ENCODE peak calls at places on chromosomes 12 and 14, in eight cellular contexts. M, I, S, E, O, W, K and G are unnamed samples.

GRCh38 chr12:100058482-100059029 is 73.8 kb upstream of the ANKS1B start:
- DNase-seq in M (peak), I (peak), S (no peak), E (no peak), O (peak), W (no peak), K (no peak), G (no peak)

GRCh38 chr12:64682572-64683277 is 72.4 kb downstream of the RASSF3 start:
- DNase-seq in M (peak), I (peak), S (peak), E (no peak), O (peak), W (no peak), K (peak), G (no peak)

GRCh38 chr12:26845984-26846383 is 13.0 kb upstream of the ITPR2 start:
- DNase-seq in M (peak), I (peak), S (no peak), E (peak), O (peak), W (no peak), K (no peak), G (peak)

GRCh38 chr12:55931780-55932545 is 1.0 kb downstream of the DGKA start:
- DNase-seq in M (peak), I (peak), S (peak), E (peak), O (peak), W (no peak), K (peak), G (peak)

GRCh38 chr14:75127903-75128595 is 1.2 kb upstream of the NEK9 start:
- DNase-seq in M (no peak), I (no peak), S (no peak), E (no peak), O (no peak), W (no peak), K (no peak), G (peak)

GRCh38 chr14:59272633-59273032 is 84.2 kb downstream of the DAAM1 start:
- DNase-seq in M (no peak), I (no peak), S (no peak), E (no peak), O (no peak), W (no peak), K (no peak), G (no peak)

GRCh38 chr12:97335093-97335492 is 127.5 kb upstream of the RMST start:
- DNase-seq in M (no peak), I (no peak), S (no peak), E (no peak), O (no peak), W (no peak), K (no peak), G (no peak)

GRCh38 chr12:19941096-19941495 is 427.2 kb upstream of the PDE3A start:
- DNase-seq in M (no peak), I (no peak), S (no peak), E (no peak), O (no peak), W (no peak), K (no peak), G (no peak)

GRCh38 chr12:131894981-131895639 is 688 bp downstream of the ULK1 start:
- DNase-seq in M (no peak), I (no peak), S (peak), E (peak), O (peak), W (no peak), K (no peak), G (no peak)

GRCh38 chr12:58648151-58648550 is 272.2 kb downstream of the LRIG3 start:
- DNase-seq in M (no peak), I (no peak), S (no peak), E (no peak), O (no peak), W (no peak), K (no peak), G (no peak)

GRCh38 chr12:24711056-24711455 is 237.8 kb downstream of the BCAT1 start:
- DNase-seq in M (no peak), I (no peak), S (no peak), E (no peak), O (no peak), W (no peak), K (no peak), G (no peak)

GRCh38 chr14:31124197-31124596 is 83.4 kb downstream of the HECTD1 start:
- DNase-seq in M (no peak), I (no peak), S (no peak), E (peak), O (no peak), W (no peak), K (no peak), G (no peak)

GRCh38 chr12:62895351-62895750 is 39.6 kb downstream of the PPM1H start:
- DNase-seq in M (no peak), I (no peak), S (no peak), E (no peak), O (no peak), W (no peak), K (peak), G (no peak)

GRCh38 chr12:28486521-28486920 is 296.3 kb downstream of the CCDC91 start:
- DNase-seq in M (peak), I (no peak), S (no peak), E (no peak), O (no peak), W (no peak), K (no peak), G (no peak)

GRCh38 chr12:104220931-104221330 is 5.4 kb downstream of the TXNRD1 start:
- DNase-seq in M (no peak), I (no peak), S (no peak), E (no peak), O (no peak), W (no peak), K (no peak), G (no peak)

GRCh38 chr12:13147688-13148531 is 44.4 kb upstream of the GSG1 start:
- DNase-seq in M (no peak), I (no peak), S (no peak), E (no peak), O (peak), W (no peak), K (no peak), G (no peak)

GRCh38 chr12:91565246-91565645 is 382.6 kb upstream of the DCN start:
- DNase-seq in M (peak), I (no peak), S (no peak), E (no peak), O (no peak), W (no peak), K (no peak), G (no peak)

GRCh38 chr12:84718901-84719300 is 193.7 kb downstream of the SLC6A15 start:
- DNase-seq in M (no peak), I (no peak), S (no peak), E (no peak), O (no peak), W (no peak), K (no peak), G (no peak)

GRCh38 chr14:22070119-22070982 is 396.7 kb upstream of the OR4E1 start:
- DNase-seq in M (no peak), I (no peak), S (peak), E (peak), O (no peak), W (no peak), K (peak), G (peak)

GRCh38 chr12:79553863-79554574 is 136.7 kb downstream of the PAWR start:
- DNase-seq in M (no peak), I (no peak), S (no peak), E (no peak), O (no peak), W (no peak), K (no peak), G (no peak)

GRCh38 chr12:48029401-48029770 is 25.1 kb upstream of the COL2A1 start:
- DNase-seq in M (no peak), I (no peak), S (no peak), E (no peak), O (no peak), W (no peak), K (no peak), G (no peak)

GRCh38 chr12:114400395-114400794 is 5.5 kb downstream of the TBX5 start:
- DNase-seq in M (no peak), I (no peak), S (peak), E (no peak), O (no peak), W (no peak), K (peak), G (no peak)

GRCh38 chr12:116818341-116818856 is 62.8 kb downstream of the HRK start:
- DNase-seq in M (peak), I (peak), S (no peak), E (peak), O (no peak), W (no peak), K (no peak), G (peak)

GRCh38 chr14:78985668-78986073 is 815.5 kb downstream of the NRXN3 start:
- DNase-seq in M (peak), I (no peak), S (peak), E (no peak), O (no peak), W (no peak), K (peak), G (no peak)

GRCh38 chr12:89350260-89350659 is 2.0 kb downstream of the DUSP6 start:
- DNase-seq in M (no peak), I (no peak), S (peak), E (no peak), O (no peak), W (no peak), K (peak), G (peak)

GRCh38 chr14:57833304-57833703 is 32.6 kb downstream of the SLC35F4 start:
- DNase-seq in M (peak), I (no peak), S (no peak), E (no peak), O (peak), W (peak), K (no peak), G (no peak)

GRCh38 chr12:113473942-113474341 is 2.3 kb upstream of the LHX5 start:
- DNase-seq in M (no peak), I (no peak), S (peak), E (no peak), O (no peak), W (no peak), K (peak), G (no peak)

GRCh38 chr12:131900397-131900796 is 6.0 kb downstream of the ULK1 start:
- DNase-seq in M (no peak), I (no peak), S (no peak), E (no peak), O (no peak), W (no peak), K (no peak), G (no peak)

GRCh38 chr14:95452890-95453712 is 63.3 kb downstream of the SYNE3 start:
- DNase-seq in M (no peak), I (no peak), S (peak), E (no peak), O (no peak), W (no peak), K (no peak), G (no peak)

GRCh38 chr14:65361920-65362319 is 50.6 kb upstream of the FUT8 start:
- DNase-seq in M (peak), I (peak), S (no peak), E (no peak), O (no peak), W (no peak), K (no peak), G (no peak)

GRCh38 chr14:23984891-23985607 is 3.7 kb upstream of the DHRS4L2 start:
- DNase-seq in M (peak), I (peak), S (no peak), E (peak), O (peak), W (no peak), K (no peak), G (no peak)

GRCh38 chr14:61401461-61401860 is 80.1 kb downstream of the PRKCH start:
- DNase-seq in M (no peak), I (no peak), S (no peak), E (no peak), O (no peak), W (no peak), K (no peak), G (no peak)

GRCh38 chr14:37150414-37150813 is 22.0 kb downstream of the SLC25A21 start:
- DNase-seq in M (peak), I (peak), S (peak), E (no peak), O (peak), W (no peak), K (peak), G (peak)

GRCh38 chr14:72894623-72895378 is 900 bp upstream of the DPF3 start:
- DNase-seq in M (peak), I (peak), S (peak), E (no peak), O (peak), W (no peak), K (peak), G (no peak)

GRCh38 chr14:75614179-75614578 is 35.8 kb downstream of the FLVCR2 start:
- DNase-seq in M (no peak), I (no peak), S (no peak), E (no peak), O (no peak), W (no peak), K (no peak), G (no peak)

GRCh38 chr14:69013943-69014782 is 35.1 kb upstream of the ACTN1 start:
- DNase-seq in M (peak), I (peak), S (peak), E (no peak), O (peak), W (no peak), K (peak), G (peak)

DNA sequence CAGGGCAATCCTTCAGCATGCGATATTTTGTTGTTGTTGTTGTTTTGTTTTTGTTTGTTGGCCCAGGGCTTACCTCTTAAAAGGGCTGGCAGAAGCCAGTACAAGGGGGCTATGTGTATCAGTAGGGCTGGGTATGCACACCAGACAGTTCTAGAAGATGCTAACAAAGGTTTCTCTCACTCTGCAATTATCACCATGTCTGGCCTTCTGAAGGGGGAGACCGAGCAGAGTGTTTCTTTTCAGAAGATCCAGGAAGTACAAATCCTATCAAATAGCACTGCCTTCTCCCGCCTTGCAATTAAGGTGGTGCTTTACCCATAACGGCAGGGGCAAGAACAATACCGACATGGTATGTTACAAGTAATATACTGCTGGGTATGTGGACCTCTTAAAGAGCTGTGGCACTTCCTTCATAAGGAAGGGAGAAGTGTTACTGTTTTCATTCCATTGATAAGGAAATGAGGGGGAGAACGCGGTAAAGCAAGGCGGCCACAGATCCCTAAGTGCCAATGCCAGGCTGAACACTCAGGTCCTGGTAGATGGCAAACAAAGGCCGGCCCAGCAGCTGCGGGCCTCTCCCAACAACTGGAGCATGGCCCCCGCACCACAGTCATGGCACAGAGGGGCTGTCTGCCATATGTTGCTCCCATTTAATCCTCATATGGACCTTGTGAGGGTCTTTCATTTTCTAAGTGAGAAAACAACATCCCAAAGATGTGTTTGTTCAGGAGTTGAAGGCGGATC is 19.2 kb upstream of the CACNA2D4 start:
- DNase-seq in M (no peak), I (no peak), S (no peak), E (no peak), O (no peak), W (no peak), K (no peak), G (no peak)
- H2AFZ ChIP-seq in M (no peak), I (no peak), S (no peak), E (no peak), O (no peak), W (no peak), K (no peak), G (no peak)

GRCh38 chr12:80636832-80637231 is 70.6 kb upstream of the MYF6 start:
- DNase-seq in M (no peak), I (no peak), S (no peak), E (no peak), O (no peak), W (no peak), K (no peak), G (no peak)

GRCh38 chr12:80632835-80633234 is 74.6 kb upstream of the MYF6 start:
- DNase-seq in M (no peak), I (no peak), S (peak), E (no peak), O (peak), W (no peak), K (peak), G (peak)

GRCh38 chr12:80634903-80635302 is 72.5 kb upstream of the MYF6 start:
- DNase-seq in M (no peak), I (no peak), S (peak), E (no peak), O (no peak), W (no peak), K (no peak), G (no peak)
- H2AFZ ChIP-seq in M (peak), I (peak), S (no peak), E (no peak), O (no peak), W (no peak), K (no peak), G (no peak)

GRCh38 chr12:105928436-105928835 is 210.3 kb downstream of the NUAK1 start:
- DNase-seq in M (no peak), I (no peak), S (no peak), E (no peak), O (no peak), W (no peak), K (no peak), G (no peak)
- H2AFZ ChIP-seq in M (no peak), I (no peak), S (no peak), E (no peak), O (no peak), W (no peak), K (no peak), G (no peak)

GRCh38 chr12:127373572-127373971 is 893.4 kb upstream of the TMEM132C start:
- DNase-seq in M (no peak), I (no peak), S (no peak), E (no peak), O (no peak), W (no peak), K (no peak), G (no peak)
- H2AFZ ChIP-seq in M (no peak), I (no peak), S (no peak), E (no peak), O (no peak), W (no peak), K (no peak), G (no peak)

GRCh38 chr14:33062476-33062875 is 123.8 kb downstream of the NPAS3 start:
- DNase-seq in M (no peak), I (no peak), S (no peak), E (no peak), O (no peak), W (no peak), K (no peak), G (no peak)
- H2AFZ ChIP-seq in M (no peak), I (no peak), S (no peak), E (no peak), O (no peak), W (no peak), K (peak), G (no peak)

GRCh38 chr12:49946086-49946485 is 4.5 kb upstream of the AQP2 start:
- DNase-seq in M (no peak), I (no peak), S (no peak), E (no peak), O (no peak), W (no peak), K (peak), G (peak)

GRCh38 chr12:49946497-49946896 is 4.0 kb upstream of the AQP2 start:
- DNase-seq in M (no peak), I (no peak), S (no peak), E (no peak), O (no peak), W (no peak), K (no peak), G (peak)

GRCh38 chr12:49944718-49945117 is 5.8 kb upstream of the AQP2 start:
- DNase-seq in M (no peak), I (no peak), S (no peak), E (no peak), O (no peak), W (no peak), K (no peak), G (peak)

GRCh38 chr12:49944046-49944445 is 6.5 kb upstream of the AQP2 start:
- DNase-seq in M (no peak), I (no peak), S (no peak), E (no peak), O (no peak), W (no peak), K (no peak), G (peak)

GRCh38 chr12:49945394-49946080 is 5.0 kb upstream of the AQP2 start:
- DNase-seq in M (peak), I (peak), S (peak), E (peak), O (peak), W (peak), K (peak), G (peak)
- H2AFZ ChIP-seq in M (peak), I (no peak), S (peak), E (peak), O (peak), W (peak), K (peak), G (no peak)

GRCh38 chr12:122965356-122965755 is 907 bp downstream of the ABCB9 start:
- DNase-seq in M (no peak), I (no peak), S (peak), E (no peak), O (no peak), W (no peak), K (no peak), G (no peak)
- H2AFZ ChIP-seq in M (no peak), I (no peak), S (no peak), E (peak), O (no peak), W (no peak), K (no peak), G (no peak)

GRCh38 chr14:26276757-26277156 is 321.1 kb downstream of the NOVA1 start:
- DNase-seq in M (no peak), I (no peak), S (peak), E (no peak), O (peak), W (no peak), K (peak), G (peak)
- H2AFZ ChIP-seq in M (no peak), I (no peak), S (peak), E (no peak), O (no peak), W (no peak), K (peak), G (no peak)

GRCh38 chr12:86683568-86683991 is 427.4 kb upstream of the MGAT4C start:
- DNase-seq in M (peak), I (peak), S (no peak), E (no peak), O (no peak), W (no peak), K (no peak), G (no peak)
- H2AFZ ChIP-seq in M (no peak), I (no peak), S (no peak), E (no peak), O (no peak), W (no peak), K (peak), G (no peak)

GRCh38 chr14:100213587-100213955 is 25.4 kb upstream of the YY1 start:
- DNase-seq in M (no peak), I (no peak), S (no peak), E (no peak), O (no peak), W (no peak), K (no peak), G (peak)
- H2AFZ ChIP-seq in M (peak), I (peak), S (no peak), E (peak), O (peak), W (no peak), K (no peak), G (peak)